ENCODE peak calls at places on chromosomes 13 and 19, in five cellular contexts. W is CD8-positive, alpha-beta T cell; X is sigmoid colon; I is HFF-Myc; T is right cardiac atrium. Y is an unnamed sample.

GRCh38 chr13:111513766-111514611 is 193.5 kb downstream of the TEX29 start:
- DNase-seq in W (no peak), X (no peak), I (no peak), T (no peak), Y (no peak)

GRCh38 chr13:26038931-26039475 is 12.8 kb downstream of the SHISA2 start:
- DNase-seq in W (no peak), X (no peak), I (no peak), T (no peak), Y (no peak)

GRCh38 chr19:39032164-39032918 is at the start of gene FBXO27:
- DNase-seq in W (no peak), X (no peak), I (no peak), T (no peak), Y (no peak)

GRCh38 chr19:14519860-14520407 is 1.7 kb upstream of the DNAJB1 start:
- DNase-seq in W (peak), X (no peak), I (no peak), T (no peak), Y (no peak)

GRCh38 chr13:40272776-40273139 is 393.7 kb downstream of the FOXO1 start:
- DNase-seq in W (no peak), X (no peak), I (no peak), T (no peak), Y (no peak)

GRCh38 chr19:28374971-28375370 is 838.0 kb downstream of the UQCRFS1 start:
- DNase-seq in W (no peak), X (no peak), I (no peak), T (no peak), Y (no peak)

GRCh38 chr19:10780368-10780767 is 55.6 kb downstream of the TMED1 start:
- DNase-seq in W (no peak), X (peak), I (no peak), T (no peak), Y (no peak)

GRCh38 chr13:37414667-37415066 is 183.9 kb downstream of the POSTN start:
- DNase-seq in W (no peak), X (no peak), I (no peak), T (no peak), Y (no peak)

GRCh38 chr19:5317321-5317720 is 23.3 kb downstream of the PTPRS start:
- DNase-seq in W (no peak), X (no peak), I (no peak), T (no peak), Y (no peak)

GRCh38 chr19:4737955-4738580 is 14.4 kb upstream of the DPP9 start:
- DNase-seq in W (no peak), X (no peak), I (no peak), T (no peak), Y (no peak)

GRCh38 chr13:24032252-24032651 is 128.3 kb upstream of the SPATA13 start:
- DNase-seq in W (no peak), X (no peak), I (peak), T (no peak), Y (no peak)

GRCh38 chr19:8423821-8424223 is 10.7 kb downstream of the MARCHF2 start:
- DNase-seq in W (no peak), X (peak), I (peak), T (peak), Y (no peak)

GRCh38 chr19:8426283-8426682 is 13.2 kb downstream of the MARCHF2 start:
- DNase-seq in W (no peak), X (no peak), I (no peak), T (no peak), Y (no peak)

DNA sequence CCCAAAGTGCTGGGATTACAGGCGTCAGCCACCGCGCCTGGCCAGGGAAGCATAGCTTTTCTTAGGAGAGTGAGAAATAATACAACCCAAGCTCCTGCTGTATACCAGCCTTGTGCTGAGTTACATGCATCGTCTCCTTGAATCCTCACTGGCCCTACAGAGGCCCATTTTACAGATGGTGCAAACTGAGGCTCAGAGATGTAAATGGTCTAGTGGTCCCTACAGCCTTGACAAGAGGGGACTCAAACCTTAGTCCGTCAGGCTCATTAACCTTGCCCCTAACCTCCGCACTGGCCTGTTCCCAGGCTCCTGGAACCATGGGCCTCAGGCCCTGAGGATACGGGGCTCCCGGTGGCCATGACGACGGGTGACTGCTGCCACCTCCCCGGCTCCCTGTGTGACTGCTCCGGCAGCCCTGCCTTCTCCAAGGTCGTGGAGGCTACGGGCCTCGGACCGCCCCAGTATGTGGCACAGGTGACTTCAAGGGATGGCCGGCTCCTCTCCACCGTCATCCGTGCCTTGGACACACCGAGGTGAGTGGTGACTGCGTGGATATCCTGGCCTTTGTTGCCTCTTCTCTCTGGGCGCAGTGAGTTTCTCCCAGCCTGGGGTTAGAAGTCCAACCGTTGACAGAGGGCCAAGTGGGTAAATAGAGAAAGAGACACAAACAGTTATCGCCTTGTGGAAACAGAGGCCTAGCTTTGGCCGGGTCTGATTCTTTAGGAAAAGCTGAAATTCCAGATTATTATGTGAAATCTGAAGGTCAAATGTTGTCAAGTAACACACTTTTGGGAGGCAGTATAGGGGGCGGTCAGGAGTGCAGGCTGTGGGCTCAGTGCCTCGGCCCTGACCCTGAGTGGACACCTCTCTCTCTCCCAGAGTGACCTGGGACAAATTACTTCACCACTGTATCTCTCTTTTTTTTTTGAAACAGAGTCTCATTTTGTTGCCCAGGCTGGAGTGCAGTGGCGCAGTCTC is 8.7 kb downstream of the MARCHF2 start:
- DNase-seq in W (no peak), X (no peak), I (no peak), T (no peak), Y (no peak)
- H3K4me3 ChIP-seq in W (no peak), X (no peak), I (no peak), T (no peak), Y (no peak)

GRCh38 chr19:40570313-40571004 is 6.2 kb upstream of the SHKBP1 start:
- DNase-seq in W (peak), X (peak), I (peak), T (peak), Y (peak)

GRCh38 chr19:40565355-40565754 is 11.3 kb upstream of the SHKBP1 start:
- DNase-seq in W (no peak), X (no peak), I (no peak), T (no peak), Y (no peak)

GRCh38 chr19:40567750-40568494 is 8.8 kb upstream of the SHKBP1 start:
- DNase-seq in W (no peak), X (no peak), I (no peak), T (no peak), Y (no peak)

GRCh38 chr19:40565910-40566495 is 10.7 kb upstream of the SHKBP1 start:
- DNase-seq in W (no peak), X (no peak), I (no peak), T (no peak), Y (no peak)

GRCh38 chr19:40567040-40567749 is 9.5 kb upstream of the SHKBP1 start:
- DNase-seq in W (no peak), X (no peak), I (no peak), T (no peak), Y (no peak)
- H3K4me3 ChIP-seq in W (no peak), X (no peak), I (peak), T (peak), Y (no peak)

DNA sequence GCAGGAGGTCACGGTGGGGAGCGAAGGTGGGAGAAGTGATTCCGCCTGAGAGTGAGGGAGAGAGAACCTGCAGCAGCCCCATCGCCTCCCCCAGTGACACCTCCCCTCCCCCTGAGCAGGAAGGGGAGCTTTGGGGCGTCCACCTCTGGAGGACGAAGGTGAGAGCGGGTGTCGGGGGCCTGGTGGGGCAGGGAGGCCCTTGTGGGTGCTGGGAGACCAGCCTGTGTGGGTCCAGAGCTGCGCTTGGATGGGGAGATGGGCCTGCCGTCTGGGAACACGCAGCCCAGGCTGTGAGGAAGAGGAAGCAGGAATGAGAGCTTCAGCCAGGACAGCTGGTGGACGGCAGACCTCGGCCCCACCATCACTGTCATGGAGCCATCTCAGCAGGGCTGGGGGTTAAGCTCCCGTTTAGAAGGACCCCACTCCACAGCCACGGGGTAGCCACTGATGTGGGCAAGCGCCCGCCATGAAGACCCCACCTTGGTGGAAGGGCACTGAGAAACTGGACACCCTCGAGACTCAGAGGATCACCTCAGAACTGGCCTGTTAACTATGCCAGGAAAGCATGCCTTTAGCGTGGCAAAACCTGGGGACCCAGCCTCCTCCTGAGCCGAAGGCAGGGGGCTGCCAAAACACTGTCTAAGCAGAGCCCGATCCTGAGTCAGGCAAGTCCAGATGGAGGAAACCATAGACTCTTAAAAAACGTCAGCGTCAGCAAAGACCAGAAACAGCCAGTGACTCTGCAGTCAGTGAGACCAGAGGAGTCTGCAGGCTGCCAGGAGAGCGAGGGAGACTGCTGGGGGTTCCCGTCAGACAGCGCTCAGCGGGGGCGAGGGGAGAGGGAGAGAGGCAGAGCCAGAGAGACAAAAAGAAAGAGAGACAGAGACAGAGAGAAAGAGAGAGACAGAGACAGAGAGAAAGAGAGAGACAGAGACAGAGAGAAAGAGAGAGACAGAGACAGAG is 6.4 kb upstream of the PROZ start:
- DNase-seq in W (no peak), X (no peak), I (no peak), T (peak), Y (no peak)
- H3K4me3 ChIP-seq in W (peak), X (no peak), I (no peak), T (peak), Y (peak)

GRCh38 chr19:18465214-18465963 is 27.5 kb upstream of the ISYNA1 start:
- DNase-seq in W (no peak), X (peak), I (no peak), T (no peak), Y (no peak)
- H3K4me3 ChIP-seq in W (no peak), X (no peak), I (no peak), T (no peak), Y (no peak)

GRCh38 chr19:802888-803561 is 5.8 kb downstream of the PTBP1 start:
- DNase-seq in W (no peak), X (no peak), I (no peak), T (no peak), Y (no peak)

GRCh38 chr19:802497-802887 is 5.2 kb downstream of the PTBP1 start:
- DNase-seq in W (no peak), X (no peak), I (no peak), T (no peak), Y (no peak)

GRCh38 chr19:801030-801860 is 4.0 kb downstream of the PTBP1 start:
- DNase-seq in W (no peak), X (peak), I (peak), T (peak), Y (no peak)

GRCh38 chr19:800360-801029 is 3.2 kb downstream of the PTBP1 start:
- DNase-seq in W (no peak), X (no peak), I (no peak), T (no peak), Y (no peak)

GRCh38 chr19:801861-802496 is 4.7 kb downstream of the PTBP1 start:
- DNase-seq in W (no peak), X (peak), I (no peak), T (no peak), Y (no peak)
- H3K4me3 ChIP-seq in W (peak), X (no peak), I (peak), T (no peak), Y (peak)